ENCODE peak calls at places on chromosomes 12 and 14, in seven cellular contexts. P is H1, L is A549, S is lower leg skin, B is tibial nerve, V is HepG2, O is stomach. Z is an unnamed sample.

GRCh38 chr14:101105045-101105444 is 201.5 kb upstream of the RTL1 start:
- DNase-seq in P (no peak), L (no peak), S (peak), B (no peak), V (no peak), O (no peak), Z (no peak)

GRCh38 chr14:68278568-68279436 is 459.2 kb downstream of the RAD51B start:
- DNase-seq in P (no peak), L (peak), S (peak), B (no peak), V (peak), O (no peak), Z (no peak)

GRCh38 chr12:47744005-47744651 is 14.6 kb downstream of the RAPGEF3 start:
- DNase-seq in P (peak), L (peak), S (peak), B (no peak), V (peak), O (peak), Z (no peak)

GRCh38 chr12:118237053-118237665 is 101.2 kb downstream of the PEBP1 start:
- DNase-seq in P (no peak), L (no peak), S (no peak), B (no peak), V (no peak), O (no peak), Z (no peak)

GRCh38 chr14:94768521-94769412 is 1.1 kb downstream of the GSC start:
- DNase-seq in P (peak), L (peak), S (no peak), B (peak), V (no peak), O (no peak), Z (no peak)

GRCh38 chr14:68981539-68981976 is 2.5 kb upstream of the ACTN1 start:
- DNase-seq in P (no peak), L (no peak), S (no peak), B (no peak), V (no peak), O (no peak), Z (no peak)

GRCh38 chr14:96911499-96912130 is 114.4 kb downstream of the VRK1 start:
- DNase-seq in P (no peak), L (no peak), S (no peak), B (no peak), V (no peak), O (no peak), Z (no peak)

GRCh38 chr14:51860836-51861583 is 598 bp downstream of the GNG2 start:
- DNase-seq in P (no peak), L (no peak), S (no peak), B (no peak), V (no peak), O (no peak), Z (no peak)

GRCh38 chr14:94379291-94380224 is 8.8 kb downstream of the SERPINA1 start:
- DNase-seq in P (no peak), L (no peak), S (no peak), B (no peak), V (no peak), O (no peak), Z (no peak)

GRCh38 chr12:93113317-93114006 is 184.4 kb upstream of the EEA1 start:
- DNase-seq in P (no peak), L (no peak), S (no peak), B (no peak), V (no peak), O (no peak), Z (no peak)

GRCh38 chr14:71408362-71409035 is 501.2 kb downstream of the PCNX1 start:
- DNase-seq in P (no peak), L (no peak), S (no peak), B (no peak), V (no peak), O (no peak), Z (no peak)

GRCh38 chr12:10847701-10848100 is 1.6 kb downstream of the PRR4 start:
- DNase-seq in P (no peak), L (no peak), S (no peak), B (no peak), V (no peak), O (no peak), Z (no peak)

GRCh38 chr12:124651508-124652273 is 84.3 kb upstream of the NCOR2 start:
- DNase-seq in P (no peak), L (no peak), S (no peak), B (no peak), V (no peak), O (no peak), Z (no peak)

GRCh38 chr12:76226397-76226796 is 121.8 kb downstream of the BBS10 start:
- DNase-seq in P (no peak), L (no peak), S (no peak), B (no peak), V (no peak), O (no peak), Z (no peak)

GRCh38 chr14:101125719-101126375 is 222.3 kb upstream of the RTL1 start:
- DNase-seq in P (peak), L (no peak), S (no peak), B (peak), V (no peak), O (peak), Z (peak)

GRCh38 chr14:37253905-37254304 is 56.2 kb downstream of the MIPOL1 start:
- DNase-seq in P (no peak), L (no peak), S (no peak), B (peak), V (no peak), O (no peak), Z (no peak)

GRCh38 chr12:108414021-108414420 is 74.9 kb upstream of the CMKLR1 start:
- DNase-seq in P (no peak), L (no peak), S (no peak), B (no peak), V (no peak), O (no peak), Z (no peak)

GRCh38 chr12:79935624-79936040 is 735 bp upstream of the PPP1R12A start:
- DNase-seq in P (no peak), L (no peak), S (peak), B (peak), V (peak), O (no peak), Z (no peak)

GRCh38 chr12:130127909-130128763 is 34.1 kb upstream of the FZD10 start:
- DNase-seq in P (no peak), L (no peak), S (no peak), B (peak), V (no peak), O (no peak), Z (peak)

GRCh38 chr12:102406033-102406584 is 74.3 kb downstream of the IGF1 start:
- DNase-seq in P (no peak), L (no peak), S (peak), B (peak), V (no peak), O (peak), Z (no peak)

GRCh38 chr14:56412453-56413434 is 166.9 kb upstream of the TMEM260 start:
- DNase-seq in P (no peak), L (no peak), S (no peak), B (no peak), V (no peak), O (no peak), Z (no peak)

GRCh38 chr14:49940805-49941421 is 48.0 kb downstream of the ARF6 start:
- DNase-seq in P (no peak), L (peak), S (no peak), B (no peak), V (no peak), O (no peak), Z (no peak)

GRCh38 chr14:42028607-42029006 is 421.9 kb downstream of the LRFN5 start:
- DNase-seq in P (no peak), L (no peak), S (no peak), B (no peak), V (no peak), O (no peak), Z (no peak)

GRCh38 chr12:44774815-44775411 is 101.2 kb downstream of the NELL2 start:
- DNase-seq in P (peak), L (peak), S (no peak), B (peak), V (peak), O (peak), Z (no peak)

GRCh38 chr12:2324375-2324774 is 271.6 kb downstream of the CACNA1C start:
- DNase-seq in P (no peak), L (no peak), S (no peak), B (no peak), V (no peak), O (peak), Z (no peak)

GRCh38 chr12:50283924-50284236 is 560 bp upstream of the LIMA1 start:
- DNase-seq in P (no peak), L (no peak), S (no peak), B (no peak), V (no peak), O (no peak), Z (no peak)

GRCh38 chr12:125657681-125658080 is 592.4 kb downstream of the AACS start:
- DNase-seq in P (no peak), L (no peak), S (no peak), B (no peak), V (no peak), O (no peak), Z (no peak)

GRCh38 chr14:102086346-102086971 is 385 bp downstream of the HSP90AA1 start:
- DNase-seq in P (no peak), L (peak), S (no peak), B (peak), V (no peak), O (peak), Z (peak)

GRCh38 chr14:65102441-65103149 is at the start of gene MAX:
- DNase-seq in P (peak), L (peak), S (peak), B (peak), V (peak), O (peak), Z (peak)
- TF ChIP-seq POLR2A in P (no peak), L (peak), S (no peak), B (peak), V (peak), O (peak), Z (peak)

DNA sequence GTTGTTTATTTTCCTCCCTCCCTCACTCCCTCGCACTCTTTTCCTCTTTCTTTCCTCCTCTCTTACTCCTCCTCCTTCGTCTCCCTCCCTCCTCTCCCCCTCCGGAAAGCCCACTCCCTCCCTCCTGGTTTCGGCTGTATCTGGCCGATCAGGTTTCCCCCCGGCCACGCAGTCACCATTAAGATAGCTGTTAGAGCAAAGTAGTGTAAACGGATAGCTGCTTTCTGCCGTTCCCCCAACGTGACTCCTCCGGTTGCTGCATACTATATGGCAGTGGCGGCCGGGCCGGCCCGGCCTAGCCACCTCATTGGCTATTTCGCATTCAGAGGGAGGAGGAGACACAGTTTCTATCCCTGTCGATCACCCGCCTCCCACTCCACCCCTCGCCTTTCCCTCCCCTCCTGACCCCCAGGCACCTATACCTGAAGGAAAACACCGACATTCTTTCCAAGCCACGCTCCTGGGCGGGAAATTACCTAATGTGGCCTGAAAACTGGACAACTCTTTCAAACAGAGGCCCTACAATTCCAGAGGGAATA is at the start of gene SIX4:
- DNase-seq in P (peak), L (peak), S (peak), B (peak), V (peak), O (peak), Z (peak)
- TF ChIP-seq POLR2A in P (no peak), L (peak), S (no peak), B (no peak), V (peak), O (no peak), Z (peak)

GRCh38 chr12:32903763-32904162 is 7.2 kb upstream of the PKP2 start:
- DNase-seq in P (no peak), L (no peak), S (no peak), B (no peak), V (no peak), O (no peak), Z (no peak)
- TF ChIP-seq POLR2A in P (no peak), L (no peak), S (no peak), B (no peak), V (no peak), O (no peak), Z (no peak)

DNA sequence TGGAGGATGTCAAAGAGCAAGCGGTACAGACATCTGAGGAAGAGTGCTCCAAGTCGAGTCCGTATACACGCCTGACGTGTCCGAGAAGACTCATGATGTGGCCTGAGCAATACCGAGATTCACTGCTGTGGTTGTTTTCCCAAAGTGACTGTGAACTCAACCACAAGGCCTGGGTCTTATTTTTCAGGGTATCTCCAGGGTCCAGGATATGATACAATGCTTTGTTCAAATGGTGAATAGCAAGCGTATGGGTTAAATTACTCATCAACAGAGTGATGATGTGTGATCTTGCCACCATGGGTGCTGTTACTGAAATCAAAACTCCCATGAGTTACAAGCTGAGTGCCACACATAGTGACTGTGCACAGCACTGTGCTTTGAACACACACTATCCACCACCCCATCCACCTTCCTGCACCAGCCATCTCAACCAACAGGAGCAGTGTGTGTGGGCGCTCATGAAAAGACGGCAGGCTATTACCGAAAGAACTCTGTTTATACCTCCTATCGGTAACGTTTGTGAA is 109.6 kb downstream of the BCAT1 start:
- DNase-seq in P (no peak), L (no peak), S (no peak), B (no peak), V (no peak), O (no peak), Z (no peak)
- TF ChIP-seq POLR2A in P (no peak), L (no peak), S (no peak), B (no peak), V (no peak), O (no peak), Z (no peak)

GRCh38 chr12:53960187-53961024 is 5.7 kb downstream of the HOXC12 start:
- DNase-seq in P (no peak), L (no peak), S (no peak), B (no peak), V (no peak), O (no peak), Z (peak)
- TF ChIP-seq POLR2A in P (no peak), L (no peak), S (no peak), B (no peak), V (no peak), O (no peak), Z (no peak)

DNA sequence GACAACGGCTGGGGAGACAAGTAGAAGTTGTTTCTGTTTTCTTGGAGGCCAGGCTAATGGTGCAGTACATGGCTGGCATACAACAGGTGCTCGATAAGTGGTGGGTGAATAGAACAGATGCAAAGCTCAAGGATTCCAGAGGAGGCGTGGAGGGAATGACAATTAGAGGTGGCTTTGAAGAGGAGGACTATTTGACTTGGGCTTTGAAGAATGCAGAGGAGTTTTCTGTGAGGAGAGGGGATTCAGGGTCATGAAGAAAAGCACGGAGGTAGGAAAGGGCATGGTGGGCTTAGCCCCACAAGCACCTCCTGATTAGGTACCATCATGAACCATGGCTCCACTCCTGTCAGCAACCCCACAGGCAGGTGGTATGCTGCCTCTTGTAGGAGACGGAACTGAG is 142.3 kb downstream of the RBM19 start:
- DNase-seq in P (no peak), L (no peak), S (no peak), B (no peak), V (no peak), O (no peak), Z (no peak)
- TF ChIP-seq POLR2A in P (no peak), L (no peak), S (no peak), B (no peak), V (no peak), O (no peak), Z (no peak)

DNA sequence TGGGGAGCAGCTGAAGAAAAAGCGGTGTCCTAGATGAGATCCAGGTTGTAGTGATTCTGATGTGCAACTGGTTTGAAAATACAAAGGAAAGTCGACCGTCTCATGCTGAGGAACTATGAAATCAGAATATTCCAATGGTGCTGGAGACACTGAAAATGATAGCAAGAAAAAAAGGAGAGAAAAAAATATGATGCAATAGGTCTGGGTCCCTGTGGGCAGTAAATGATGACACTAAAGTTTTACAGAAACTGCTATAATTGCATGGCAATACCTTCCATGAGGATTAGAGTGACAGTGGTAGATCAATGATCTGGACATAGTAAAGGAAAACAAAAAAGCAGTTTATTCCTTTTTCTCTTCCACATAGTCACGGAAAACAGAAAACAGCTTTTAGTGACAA is 2.3 kb downstream of the PYM1 start:
- DNase-seq in P (no peak), L (no peak), S (no peak), B (no peak), V (no peak), O (no peak), Z (no peak)
- TF ChIP-seq POLR2A in P (no peak), L (no peak), S (no peak), B (no peak), V (no peak), O (no peak), Z (no peak)

Z was measured in uterus.